ENCODE peak calls at places on chromosome 13, in six cellular contexts. H, Z, L, U, K and D are unnamed samples. For H3K36me3, the result is how much of the 10 kb centered on the place peaks cover.

GRCh38 chr13:100434010-100434763 is 154.4 kb downstream of the GGACT start:
- DNase-seq in L (peak), Z (no peak), H (no peak), K (no peak), U (peak), D (peak)

GRCh38 chr13:111541345-111541744 is 220.9 kb downstream of the TEX29 start:
- DNase-seq in H (no peak), Z (no peak), L (no peak), U (no peak), K (no peak), D (no peak)

GRCh38 chr13:44884076-44884729 is 105.1 kb downstream of the NUFIP1 start:
- DNase-seq in H (no peak), L (peak), U (peak), K (no peak), Z (no peak), D (peak)

GRCh38 chr13:73767747-73768315 is 366.4 kb downstream of the KLF12 start:
- DNase-seq in L (no peak), K (no peak), H (no peak), Z (no peak), U (peak), D (no peak)

GRCh38 chr13:77915676-77916075 is 3.0 kb downstream of the EDNRB start:
- DNase-seq in L (no peak), H (no peak), U (no peak), K (no peak), Z (no peak), D (no peak)

GRCh38 chr13:45325806-45326205 is 15.2 kb downstream of the TPT1 start:
- DNase-seq in U (peak), Z (no peak), H (peak), L (peak), K (peak), D (peak)

GRCh38 chr13:102386461-102386860 is 15.4 kb downstream of the FGF14 start:
- DNase-seq in K (no peak), U (no peak), H (no peak), Z (no peak), L (no peak), D (no peak)

GRCh38 chr13:45500492-45501174 is 35.9 kb downstream of the COG3 start:
- DNase-seq in H (no peak), Z (no peak), U (peak), K (no peak), L (peak), D (peak)

GRCh38 chr13:101447852-101448251 is 4.6 kb upstream of the ITGBL1 start:
- DNase-seq in H (no peak), K (no peak), Z (no peak), L (peak), U (no peak), D (peak)

GRCh38 chr13:41960195-41960699 is 662 bp downstream of the VWA8 start:
- DNase-seq in L (peak), H (no peak), Z (no peak), U (peak), K (no peak), D (peak)

GRCh38 chr13:76944457-76944856 is 3.9 kb upstream of the ACOD1 start:
- DNase-seq in L (peak), Z (no peak), U (peak), H (no peak), K (peak), D (peak)

GRCh38 chr13:35283856-35284255 is 192.6 kb downstream of the MAB21L1 start:
- DNase-seq in H (no peak), Z (no peak), U (peak), K (no peak), L (peak), D (peak)

GRCh38 chr13:51881296-51881695 is 19.5 kb downstream of the CCDC70 start:
- DNase-seq in K (no peak), U (no peak), Z (no peak), H (no peak), L (no peak), D (no peak)

DNA sequence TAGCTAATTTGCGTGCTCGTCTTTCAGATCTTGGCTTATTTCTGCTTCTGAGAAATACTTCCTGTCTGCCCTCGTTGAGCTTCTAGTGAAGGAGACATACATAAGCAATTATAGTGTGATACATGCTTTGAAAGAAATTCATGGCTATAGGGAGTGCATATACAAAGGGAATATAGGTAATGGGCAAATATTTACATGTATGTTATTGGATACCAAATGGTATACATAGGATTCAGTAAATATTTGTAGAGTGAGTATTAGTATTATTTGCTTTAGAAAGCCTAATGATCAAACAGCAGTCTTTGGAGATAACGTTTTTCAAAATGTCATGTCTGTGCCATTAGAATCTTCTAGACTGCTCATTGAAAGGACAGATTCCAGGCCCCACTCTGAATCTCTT is 5.2 kb downstream of the BRCA2 start:
- DNase-seq in U (peak), H (no peak), Z (no peak), L (no peak), K (no peak), D (no peak)
- H3K36me3 ChIP-seq in U (under half), H (under half), Z (half or more), L (under half), K (under half), D (under half)

GRCh38 chr13:27261376-27261775 is 9.3 kb upstream of the RASL11A start:
- DNase-seq in H (no peak), K (no peak), L (no peak), Z (no peak), U (peak), D (no peak)
- H3K27ac ChIP-seq in H (no peak), K (no peak), L (no peak), Z (no peak), U (no peak), D (no peak)

DNA sequence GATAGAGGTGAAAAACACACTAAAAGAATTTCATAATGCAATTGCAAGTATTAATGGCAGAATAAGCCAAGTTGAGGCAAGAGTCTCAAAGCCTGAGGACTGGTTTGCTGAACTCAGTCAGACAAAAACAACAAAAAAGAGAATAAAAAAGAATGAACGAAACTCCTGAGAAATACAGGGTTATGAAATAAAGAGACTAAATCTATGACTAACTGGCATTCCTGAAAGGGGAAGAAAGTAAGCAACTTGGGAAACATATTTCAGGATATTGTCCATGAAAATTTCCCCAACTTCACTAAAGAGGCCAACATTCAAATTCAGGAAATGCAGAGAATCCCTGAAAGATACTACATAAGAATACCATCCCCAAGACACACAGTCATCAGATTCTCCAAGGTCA is 47.8 kb downstream of the UBL3 start:
- DNase-seq in H (no peak), L (peak), U (no peak), Z (no peak), K (no peak), D (no peak)
- H3K36me3 ChIP-seq in H (under half), L (under half), U (under half), Z (under half), K (under half), D (under half)

GRCh38 chr13:53048880-53049279 is 20.3 kb downstream of the OLFM4 start:
- DNase-seq in L (no peak), U (no peak), H (no peak), K (no peak), Z (no peak), D (no peak)
- H3K27ac ChIP-seq in L (no peak), U (no peak), H (no peak), K (no peak), Z (no peak), D (no peak)

GRCh38 chr13:114054830-114055439 is 77.5 kb downstream of the RASA3 start:
- DNase-seq in L (no peak), K (no peak), U (no peak), H (no peak), Z (no peak), D (no peak)
- H3K36me3 ChIP-seq in L (under half), K (under half), U (under half), H (under half), Z (under half), D (under half)

GRCh38 chr13:110359840-110360301 is 52.8 kb downstream of the COL4A2 start:
- DNase-seq in L (peak), K (no peak), H (no peak), Z (no peak), U (no peak), D (peak)
- H3K27ac ChIP-seq in L (peak), K (no peak), H (peak), Z (no peak), U (no peak), D (peak)

DNA sequence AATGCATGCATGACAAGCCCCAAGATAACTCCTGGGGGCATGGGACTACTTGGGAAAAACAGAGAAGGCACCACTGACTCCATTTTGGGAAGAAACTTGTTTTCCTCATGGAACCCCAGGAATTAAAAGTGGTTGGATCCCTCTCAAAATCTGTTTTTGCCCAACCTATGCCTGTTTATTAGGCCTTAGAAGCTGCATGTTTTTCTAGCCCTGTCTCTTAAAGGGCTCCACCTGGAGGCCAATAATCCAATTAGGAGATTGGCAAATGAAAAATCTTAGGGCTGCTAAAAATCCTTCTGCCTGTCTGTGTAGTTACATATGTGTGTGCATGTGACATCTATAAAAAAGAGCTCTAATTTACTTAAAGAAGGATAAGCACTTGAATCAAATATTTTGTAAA is 26.9 kb downstream of the MED4 start:
- DNase-seq in K (no peak), Z (no peak), L (no peak), H (no peak), U (no peak), D (no peak)
- H3K36me3 ChIP-seq in K (under half), Z (half or more), L (under half), H (under half), U (half or more), D (under half)

DNA sequence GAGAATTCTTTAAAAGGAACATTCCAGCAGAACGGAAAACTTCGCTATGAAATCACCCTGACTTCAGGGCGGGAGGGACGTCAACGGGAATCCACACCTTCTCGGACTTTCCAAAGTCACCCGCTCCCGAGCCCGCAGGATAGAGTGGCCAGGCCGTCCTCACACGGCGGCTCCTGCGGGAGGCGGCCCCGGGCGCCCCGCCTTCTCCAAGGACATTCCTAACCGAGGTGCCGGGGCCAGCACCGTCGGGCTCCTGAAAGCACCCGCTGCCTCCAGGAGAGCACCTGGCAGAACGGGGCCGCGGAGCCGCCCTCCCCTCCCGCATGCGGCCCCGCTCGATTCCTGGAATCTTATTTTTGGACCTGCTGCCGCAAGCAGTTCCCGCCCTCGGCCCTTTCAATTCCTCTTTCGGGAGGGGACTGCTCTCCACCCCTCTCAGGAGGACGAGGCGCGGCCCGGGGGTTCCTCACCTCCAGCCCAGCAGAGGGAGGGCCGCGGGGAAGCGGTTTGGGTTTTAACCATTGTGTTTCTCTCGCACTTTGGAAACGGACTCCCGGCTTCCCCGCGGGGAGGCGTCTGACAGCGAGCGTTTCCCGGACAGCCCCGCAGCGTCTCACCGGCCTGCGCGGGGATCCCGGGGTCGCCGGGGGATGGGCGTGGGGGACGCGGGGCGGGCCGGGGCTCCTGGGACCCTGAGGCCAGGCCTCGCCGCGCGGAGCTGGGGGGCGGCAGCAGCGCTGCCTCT is 938 bp downstream of the GAS6 start:
- DNase-seq in Z (peak), U (no peak), K (no peak), L (peak), H (peak), D (peak)
- H3K27ac ChIP-seq in Z (peak), U (no peak), K (peak), L (peak), H (peak), D (peak)